ENCODE peak calls at places on chromosomes 2 and 18, in seven cellular contexts. One of them, this sample, is unnamed.

GRCh38 chr2:5981241-5982055 is 289.3 kb downstream of the SOX11 start:
- DNase-seq in IMR-90: peak
- DNase-seq in GM19239: no peak
- DNase-seq in left colon: no peak
- DNase-seq in astrocyte of the spinal cord: peak
- DNase-seq in spleen: no peak
- DNase-seq in EH: no peak
- DNase-seq in this sample: no peak

GRCh38 chr2:38497670-38498037 is 105.1 kb downstream of the HNRNPLL start:
- DNase-seq in left colon: no peak
- DNase-seq in IMR-90: no peak
- DNase-seq in GM19239: no peak
- DNase-seq in spleen: no peak
- DNase-seq in EH: no peak
- DNase-seq in astrocyte of the spinal cord: no peak
- DNase-seq in this sample: no peak

GRCh38 chr18:22040527-22040926 is 128.9 kb upstream of the GATA6 start:
- DNase-seq in left colon: peak
- DNase-seq in spleen: no peak
- DNase-seq in EH: no peak
- DNase-seq in IMR-90: no peak
- DNase-seq in astrocyte of the spinal cord: no peak
- DNase-seq in GM19239: no peak
- DNase-seq in this sample: no peak

GRCh38 chr2:158214431-158214830 is 112.8 kb downstream of the UPP2 start:
- DNase-seq in IMR-90: no peak
- DNase-seq in EH: peak
- DNase-seq in GM19239: no peak
- DNase-seq in spleen: no peak
- DNase-seq in astrocyte of the spinal cord: peak
- DNase-seq in left colon: no peak
- DNase-seq in this sample: peak

GRCh38 chr2:205451901-205452300 is 230.4 kb upstream of the NRP2 start:
- DNase-seq in GM19239: no peak
- DNase-seq in EH: no peak
- DNase-seq in spleen: no peak
- DNase-seq in astrocyte of the spinal cord: no peak
- DNase-seq in left colon: no peak
- DNase-seq in IMR-90: no peak
- DNase-seq in this sample: no peak

GRCh38 chr2:7043689-7044088 is 126.5 kb downstream of the RNF144A start:
- DNase-seq in GM19239: no peak
- DNase-seq in IMR-90: no peak
- DNase-seq in spleen: no peak
- DNase-seq in EH: no peak
- DNase-seq in left colon: no peak
- DNase-seq in astrocyte of the spinal cord: no peak
- DNase-seq in this sample: no peak

GRCh38 chr2:233817305-233817980 is 36.9 kb downstream of the HJURP start:
- DNase-seq in EH: peak
- DNase-seq in left colon: no peak
- DNase-seq in astrocyte of the spinal cord: no peak
- DNase-seq in IMR-90: peak
- DNase-seq in GM19239: no peak
- DNase-seq in spleen: peak
- DNase-seq in this sample: no peak

GRCh38 chr18:6203791-6204190 is 210.9 kb downstream of the L3MBTL4 start:
- DNase-seq in GM19239: no peak
- DNase-seq in astrocyte of the spinal cord: no peak
- DNase-seq in EH: no peak
- DNase-seq in spleen: no peak
- DNase-seq in IMR-90: no peak
- DNase-seq in left colon: no peak
- DNase-seq in this sample: no peak

GRCh38 chr2:226362991-226363390 is 436.6 kb downstream of the IRS1 start:
- DNase-seq in left colon: no peak
- DNase-seq in IMR-90: peak
- DNase-seq in spleen: no peak
- DNase-seq in GM19239: no peak
- DNase-seq in astrocyte of the spinal cord: peak
- DNase-seq in EH: peak
- DNase-seq in this sample: peak

GRCh38 chr2:132400169-132400900 is 16.3 kb upstream of the GPR39 start:
- DNase-seq in GM19239: no peak
- DNase-seq in left colon: no peak
- DNase-seq in astrocyte of the spinal cord: no peak
- DNase-seq in EH: peak
- DNase-seq in IMR-90: peak
- DNase-seq in spleen: no peak
- DNase-seq in this sample: peak

GRCh38 chr18:9868857-9869712 is 16.7 kb upstream of the TXNDC2 start:
- DNase-seq in spleen: no peak
- DNase-seq in IMR-90: no peak
- DNase-seq in left colon: peak
- DNase-seq in EH: no peak
- DNase-seq in astrocyte of the spinal cord: no peak
- DNase-seq in GM19239: no peak
- DNase-seq in this sample: peak

GRCh38 chr2:149800624-149801220 is 213.1 kb upstream of the MMADHC start:
- DNase-seq in spleen: no peak
- DNase-seq in left colon: no peak
- DNase-seq in EH: peak
- DNase-seq in astrocyte of the spinal cord: no peak
- DNase-seq in IMR-90: peak
- DNase-seq in GM19239: no peak
- DNase-seq in this sample: no peak

GRCh38 chr2:233386382-233387041 is 32.2 kb downstream of the DGKD start:
- DNase-seq in EH: peak
- DNase-seq in spleen: no peak
- DNase-seq in astrocyte of the spinal cord: peak
- DNase-seq in left colon: no peak
- DNase-seq in GM19239: no peak
- DNase-seq in IMR-90: peak
- DNase-seq in this sample: no peak

GRCh38 chr2:139142252-139142651 is 362.1 kb upstream of the NXPH2 start:
- DNase-seq in astrocyte of the spinal cord: peak
- DNase-seq in EH: peak
- DNase-seq in left colon: no peak
- DNase-seq in IMR-90: peak
- DNase-seq in spleen: no peak
- DNase-seq in GM19239: no peak
- DNase-seq in this sample: no peak

GRCh38 chr18:44680271-44681038 is at the start of gene SETBP1:
- DNase-seq in IMR-90: peak
- DNase-seq in GM19239: peak
- DNase-seq in EH: peak
- DNase-seq in left colon: peak
- DNase-seq in spleen: peak
- DNase-seq in astrocyte of the spinal cord: peak
- DNase-seq in this sample: peak

GRCh38 chr2:39942970-39943369 is 163.9 kb upstream of the THUMPD2 start:
- DNase-seq in IMR-90: peak
- DNase-seq in left colon: no peak
- DNase-seq in EH: peak
- DNase-seq in spleen: no peak
- DNase-seq in GM19239: no peak
- DNase-seq in astrocyte of the spinal cord: no peak
- DNase-seq in this sample: no peak

GRCh38 chr2:179424571-179424970 is 159.9 kb upstream of the SESTD1 start:
- DNase-seq in spleen: no peak
- DNase-seq in GM19239: no peak
- DNase-seq in left colon: no peak
- DNase-seq in IMR-90: no peak
- DNase-seq in astrocyte of the spinal cord: no peak
- DNase-seq in EH: no peak
- DNase-seq in this sample: no peak

GRCh38 chr2:121210691-121211090 is 74.3 kb downstream of the TFCP2L1 start:
- DNase-seq in left colon: peak
- DNase-seq in GM19239: no peak
- DNase-seq in astrocyte of the spinal cord: no peak
- DNase-seq in IMR-90: no peak
- DNase-seq in spleen: peak
- DNase-seq in EH: no peak
- DNase-seq in this sample: no peak

GRCh38 chr2:19818039-19818438 is 83.7 kb downstream of the TTC32 start:
- DNase-seq in left colon: no peak
- DNase-seq in astrocyte of the spinal cord: no peak
- DNase-seq in spleen: no peak
- DNase-seq in EH: no peak
- DNase-seq in GM19239: no peak
- DNase-seq in IMR-90: peak
- DNase-seq in this sample: no peak

GRCh38 chr2:158828378-158829136 is 33.4 kb downstream of the DAPL1 start:
- DNase-seq in EH: peak
- DNase-seq in left colon: no peak
- DNase-seq in IMR-90: peak
- DNase-seq in astrocyte of the spinal cord: peak
- DNase-seq in spleen: no peak
- DNase-seq in GM19239: no peak
- DNase-seq in this sample: no peak

GRCh38 chr2:39217192-39217550 is 26.6 kb downstream of the CDKL4 start:
- DNase-seq in IMR-90: no peak
- DNase-seq in GM19239: no peak
- DNase-seq in spleen: no peak
- DNase-seq in EH: no peak
- DNase-seq in left colon: no peak
- DNase-seq in astrocyte of the spinal cord: no peak
- DNase-seq in this sample: no peak

GRCh38 chr2:109171444-109172334 is 42.7 kb downstream of the SH3RF3 start:
- DNase-seq in left colon: peak
- DNase-seq in spleen: no peak
- DNase-seq in EH: peak
- DNase-seq in IMR-90: peak
- DNase-seq in GM19239: no peak
- DNase-seq in astrocyte of the spinal cord: peak
- DNase-seq in this sample: peak

GRCh38 chr18:53799134-53799533 is 425.3 kb downstream of the MBD2 start:
- DNase-seq in spleen: no peak
- DNase-seq in IMR-90: no peak
- DNase-seq in GM19239: no peak
- DNase-seq in EH: peak
- DNase-seq in left colon: no peak
- DNase-seq in astrocyte of the spinal cord: peak
- DNase-seq in this sample: peak

GRCh38 chr2:25517701-25518100 is 155.7 kb downstream of the DTNB start:
- DNase-seq in GM19239: no peak
- DNase-seq in EH: peak
- DNase-seq in IMR-90: no peak
- DNase-seq in spleen: no peak
- DNase-seq in astrocyte of the spinal cord: no peak
- DNase-seq in left colon: no peak
- DNase-seq in this sample: no peak

GRCh38 chr2:38691994-38692393 is 26.1 kb downstream of the GALM start:
- DNase-seq in spleen: no peak
- DNase-seq in EH: peak
- DNase-seq in GM19239: no peak
- DNase-seq in IMR-90: no peak
- DNase-seq in left colon: no peak
- DNase-seq in astrocyte of the spinal cord: no peak
- DNase-seq in this sample: no peak

GRCh38 chr18:25561923-25562322 is 210.0 kb upstream of the ZNF521 start:
- DNase-seq in astrocyte of the spinal cord: peak
- DNase-seq in GM19239: no peak
- DNase-seq in EH: peak
- DNase-seq in left colon: no peak
- DNase-seq in IMR-90: peak
- DNase-seq in spleen: no peak
- DNase-seq in this sample: peak

GRCh38 chr18:11669271-11669947 is 19.7 kb upstream of the GNAL start:
- DNase-seq in GM19239: no peak
- DNase-seq in astrocyte of the spinal cord: no peak
- DNase-seq in EH: no peak
- DNase-seq in left colon: no peak
- DNase-seq in spleen: no peak
- DNase-seq in IMR-90: no peak
- DNase-seq in this sample: no peak

GRCh38 chr2:38057651-38058410 is 18.1 kb downstream of the CYP1B1 start:
- DNase-seq in spleen: no peak
- DNase-seq in astrocyte of the spinal cord: no peak
- DNase-seq in left colon: no peak
- DNase-seq in IMR-90: no peak
- DNase-seq in GM19239: no peak
- DNase-seq in EH: no peak
- DNase-seq in this sample: no peak

GRCh38 chr2:101766337-101766736 is 68.8 kb downstream of the MAP4K4 start:
- DNase-seq in astrocyte of the spinal cord: no peak
- DNase-seq in IMR-90: no peak
- DNase-seq in left colon: no peak
- DNase-seq in GM19239: no peak
- DNase-seq in spleen: no peak
- DNase-seq in EH: no peak
- DNase-seq in this sample: no peak

GRCh38 chr18:8001711-8002110 is 434.6 kb downstream of the PTPRM start:
- DNase-seq in EH: no peak
- DNase-seq in GM19239: no peak
- DNase-seq in left colon: no peak
- DNase-seq in IMR-90: no peak
- DNase-seq in astrocyte of the spinal cord: peak
- DNase-seq in spleen: no peak
- DNase-seq in this sample: no peak

GRCh38 chr2:66440692-66441091 is 5.8 kb downstream of the MEIS1 start:
- DNase-seq in astrocyte of the spinal cord: peak
- DNase-seq in left colon: no peak
- DNase-seq in GM19239: no peak
- DNase-seq in EH: peak
- DNase-seq in spleen: peak
- DNase-seq in IMR-90: no peak
- DNase-seq in this sample: no peak

GRCh38 chr2:201139836-201140599 is 24.1 kb downstream of the CFLAR start:
- DNase-seq in IMR-90: no peak
- DNase-seq in left colon: no peak
- DNase-seq in EH: peak
- DNase-seq in GM19239: no peak
- DNase-seq in astrocyte of the spinal cord: no peak
- DNase-seq in spleen: peak
- DNase-seq in this sample: no peak

GRCh38 chr2:64056021-64056420 is 36.8 kb upstream of the VPS54 start:
- DNase-seq in left colon: no peak
- DNase-seq in IMR-90: no peak
- DNase-seq in EH: no peak
- DNase-seq in GM19239: no peak
- DNase-seq in spleen: no peak
- DNase-seq in astrocyte of the spinal cord: no peak
- DNase-seq in this sample: no peak

GRCh38 chr2:64858541-64859031 is 130.6 kb upstream of the SLC1A4 start:
- DNase-seq in left colon: no peak
- DNase-seq in IMR-90: no peak
- DNase-seq in astrocyte of the spinal cord: no peak
- DNase-seq in EH: no peak
- DNase-seq in spleen: peak
- DNase-seq in GM19239: no peak
- DNase-seq in this sample: no peak

GRCh38 chr18:35050638-35051287 is 9.6 kb downstream of the MAPRE2 start:
- DNase-seq in EH: no peak
- DNase-seq in astrocyte of the spinal cord: no peak
- DNase-seq in GM19239: no peak
- DNase-seq in left colon: no peak
- DNase-seq in IMR-90: no peak
- DNase-seq in spleen: no peak
- DNase-seq in this sample: no peak

GRCh38 chr2:165070089-165070488 is 114.8 kb upstream of the SLC38A11 start:
- DNase-seq in left colon: no peak
- DNase-seq in IMR-90: no peak
- DNase-seq in EH: no peak
- DNase-seq in GM19239: no peak
- DNase-seq in astrocyte of the spinal cord: no peak
- DNase-seq in spleen: no peak
- DNase-seq in this sample: no peak

GRCh38 chr18:35201502-35201901 is 39.3 kb upstream of the ZNF397 start:
- DNase-seq in astrocyte of the spinal cord: no peak
- DNase-seq in IMR-90: no peak
- DNase-seq in GM19239: no peak
- DNase-seq in left colon: no peak
- DNase-seq in spleen: no peak
- DNase-seq in EH: no peak
- DNase-seq in this sample: no peak

GRCh38 chr2:1739322-1739957 is 4.9 kb downstream of the PXDN start:
- DNase-seq in left colon: no peak
- DNase-seq in IMR-90: no peak
- DNase-seq in EH: no peak
- DNase-seq in astrocyte of the spinal cord: no peak
- DNase-seq in spleen: no peak
- DNase-seq in GM19239: no peak
- DNase-seq in this sample: no peak

This sample was measured in H4.